ENCODE peak calls at places on chromosome 13, in ten cellular contexts. T is psoas muscle, O is MM.1S, R is neural crest cell, Q is NCI-H1048, G is HEK293T, N is IMR-90, C is H7, K is amniotic stem cell, D is WTC11. M is an unnamed sample.

GRCh38 chr13:40259899-40260298 is 406.5 kb downstream of the FOXO1 start:
- DNase-seq in T (no peak), O (no peak), R (no peak), Q (no peak), G (no peak), N (no peak), C (no peak), K (no peak), D (no peak), M (peak; percentile 20)

GRCh38 chr13:66967825-66968597 is 262.1 kb downstream of the PCDH9 start:
- DNase-seq in T (no peak), O (no peak), R (no peak), Q (no peak), G (no peak), N (peak; percentile 25), C (no peak), K (no peak), D (no peak), M (no peak)

GRCh38 chr13:74210693-74211393 is 76.6 kb upstream of the KLF12 start:
- DNase-seq in T (no peak), O (no peak), R (no peak), Q (no peak), G (peak; percentile 51), N (peak; percentile 98), C (no peak), K (peak; percentile 60), D (no peak), M (peak; percentile 97)

GRCh38 chr13:62524061-62524460 is 1108.4 kb upstream of the PCDH20 start:
- DNase-seq in T (no peak), O (no peak), R (no peak), Q (no peak), G (no peak), N (no peak), C (no peak), K (no peak), D (no peak), M (no peak)

GRCh38 chr13:99220199-99220931 is 19.7 kb downstream of the UBAC2 start:
- DNase-seq in T (no peak), O (no peak), R (no peak), Q (no peak), G (no peak), N (no peak), C (no peak), K (no peak), D (no peak), M (no peak)

GRCh38 chr13:31638577-31638976 is 100.7 kb upstream of the RXFP2 start:
- DNase-seq in T (no peak), O (no peak), R (no peak), Q (no peak), G (no peak), N (peak; percentile 65), C (no peak), K (peak; percentile 49), D (no peak), M (peak; percentile 47)

GRCh38 chr13:29546662-29547061 is 48.8 kb downstream of the SLC7A1 start:
- DNase-seq in T (no peak), O (no peak), R (no peak), Q (no peak), G (no peak), N (no peak), C (no peak), K (no peak), D (no peak), M (no peak)

GRCh38 chr13:109720758-109721184 is 65.6 kb downstream of the IRS2 start:
- DNase-seq in T (no peak), O (no peak), R (no peak), Q (no peak), G (no peak), N (no peak), C (no peak), K (no peak), D (no peak), M (no peak)

GRCh38 chr13:43365042-43365344 is 341.6 kb downstream of the DNAJC15 start:
- DNase-seq in T (no peak), O (no peak), R (no peak), Q (no peak), G (no peak), N (no peak), C (no peak), K (no peak), D (no peak), M (no peak)

GRCh38 chr13:98549728-98550317 is 27.1 kb downstream of the STK24 start:
- DNase-seq in T (no peak), O (no peak), R (no peak), Q (no peak), G (no peak), N (peak; percentile 60), C (no peak), K (no peak), D (no peak), M (no peak)

GRCh38 chr13:69226427-69226826 is 881.2 kb upstream of the ATXN8OS start:
- DNase-seq in T (no peak), O (no peak), R (no peak), Q (no peak), G (no peak), N (no peak), C (no peak), K (no peak), D (no peak), M (no peak)

GRCh38 chr13:39415403-39415802 is 187.6 kb downstream of the LHFPL6 start:
- DNase-seq in T (peak; percentile 41), O (no peak), R (peak; percentile 26), Q (no peak), G (peak; percentile 21), N (peak; percentile 43), C (no peak), K (no peak), D (peak; percentile 56), M (peak; percentile 49)

GRCh38 chr13:93847162-93847561 is 620.6 kb downstream of the GPC6 start:
- DNase-seq in T (no peak), O (no peak), R (no peak), Q (no peak), G (no peak), N (peak; percentile 93), C (no peak), K (peak; percentile 17), D (no peak), M (peak; percentile 24)

GRCh38 chr13:61142506-61142905 is 273.1 kb downstream of the PCDH20 start:
- DNase-seq in T (no peak), O (no peak), R (no peak), Q (no peak), G (no peak), N (no peak), C (no peak), K (no peak), D (no peak), M (no peak)

GRCh38 chr13:75371223-75371622 is 110.7 kb downstream of the TBC1D4 start:
- DNase-seq in T (no peak), O (no peak), R (no peak), Q (no peak), G (no peak), N (no peak), C (no peak), K (no peak), D (no peak), M (no peak)

GRCh38 chr13:112450567-112451240 is 74.5 kb downstream of the SPACA7 start:
- DNase-seq in T (no peak), O (no peak), R (no peak), Q (no peak), G (no peak), N (no peak), C (peak; percentile 40), K (no peak), D (no peak), M (no peak)

GRCh38 chr13:106176103-106176502 is 359.4 kb downstream of the EFNB2 start:
- DNase-seq in T (no peak), O (no peak), R (no peak), Q (no peak), G (no peak), N (peak; percentile 78), C (no peak), K (peak; percentile 2), D (no peak), M (peak; percentile 35)

GRCh38 chr13:28611654-28612131 is 47.2 kb upstream of the POMP start:
- DNase-seq in T (no peak), O (no peak), R (no peak), Q (no peak), G (no peak), N (peak; percentile 44), C (no peak), K (no peak), D (no peak), M (no peak)

GRCh38 chr13:110248449-110249143 is 58.4 kb downstream of the COL4A1 start:
- DNase-seq in T (no peak), O (no peak), R (no peak), Q (no peak), G (no peak), N (no peak), C (no peak), K (no peak), D (no peak), M (no peak)

GRCh38 chr13:48891586-48891985 is 84.1 kb upstream of the FNDC3A start:
- DNase-seq in T (no peak), O (no peak), R (no peak), Q (no peak), G (no peak), N (peak; percentile 72), C (no peak), K (no peak), D (no peak), M (no peak)

GRCh38 chr13:108985166-108985565 is 355.8 kb downstream of the MYO16 start:
- DNase-seq in T (no peak), O (no peak), R (no peak), Q (no peak), G (no peak), N (no peak), C (no peak), K (peak; percentile 24), D (no peak), M (no peak)

GRCh38 chr13:73429691-73430090 is 370.9 kb downstream of the KLF5 start:
- DNase-seq in T (no peak), O (no peak), R (no peak), Q (no peak), G (no peak), N (peak; percentile 33), C (no peak), K (peak; percentile 10), D (no peak), M (no peak)

GRCh38 chr13:109687559-109688448 is 98.6 kb downstream of the IRS2 start:
- DNase-seq in T (no peak), O (no peak), R (no peak), Q (no peak), G (no peak), N (no peak), C (no peak), K (no peak), D (no peak), M (no peak)

GRCh38 chr13:79937311-79938243 is 403.3 kb downstream of the SPRY2 start:
- DNase-seq in T (no peak), O (no peak), R (no peak), Q (no peak), G (no peak), N (no peak), C (no peak), K (no peak), D (no peak), M (no peak)